ENCODE peak calls at places on chromosomes 4 and X, in nine cellular contexts. C is brain microvascular endothelial cell; M is HL-60; F is left lung; S is CD8-positive, alpha-beta T cell; X is A549; G is esophagus squamous epithelium; A is activated B cell treated with CpG ODN at 0.5 μM for 24 hours; Z is testis. V is an unnamed sample.

GRCh38 chr4:1238676-1239000 is 10.3 kb downstream of the CTBP1 start:
- DNase-seq in C (no peak), M (no peak), F (peak; percentile 54), S (no peak), X (no peak), G (no peak), A (no peak), Z (no peak), V (peak; percentile 32)

GRCh38 chr4:184384056-184384809 is 90.1 kb downstream of the IRF2 start:
- DNase-seq in C (peak; percentile 95), M (peak; percentile 51), F (no peak), S (no peak), X (no peak), G (peak; percentile 3), A (no peak), Z (peak; percentile 69), V (no peak)

GRCh38 chrX:153639177-153640044 is 7.6 kb upstream of the DUSP9 start:
- DNase-seq in C (no peak), M (no peak), F (no peak), S (no peak), X (no peak), G (no peak), A (no peak), Z (no peak), V (no peak)

GRCh38 chrX:9231491-9231890 is 197.6 kb upstream of the FAM9B start:
- DNase-seq in C (peak; percentile 3), M (no peak), F (no peak), S (no peak), X (peak; percentile 48), G (no peak), A (no peak), Z (no peak), V (no peak)

GRCh38 chrX:111006119-111006518 is 89.9 kb upstream of the PAK3 start:
- DNase-seq in C (no peak), M (peak; percentile 27), F (no peak), S (no peak), X (no peak), G (no peak), A (no peak), Z (no peak), V (no peak)

GRCh38 chrX:95325185-95325584 is 1359.5 kb upstream of the DIAPH2 start:
- DNase-seq in C (no peak), M (no peak), F (no peak), S (no peak), X (no peak), G (no peak), A (no peak), Z (no peak), V (no peak)

GRCh38 chr4:78776031-78776728 is at the start of gene BMP2K:
- DNase-seq in C (peak; percentile 41), M (peak; percentile 46), F (peak; percentile 96), S (peak; percentile 77), X (peak; percentile 39), G (peak; percentile 43), A (peak; percentile 92), Z (peak; percentile 84), V (peak; percentile 63)

GRCh38 chr4:105996845-105997244 is 101.6 kb downstream of the NPNT start:
- DNase-seq in C (no peak), M (no peak), F (no peak), S (no peak), X (no peak), G (no peak), A (no peak), Z (no peak), V (no peak)

GRCh38 chrX:47235691-47236103 is 2.9 kb downstream of the USP11 start:
- DNase-seq in C (no peak), M (no peak), F (no peak), S (no peak), X (no peak), G (no peak), A (no peak), Z (no peak), V (no peak)

GRCh38 chr4:2746891-2747695 is 9.0 kb downstream of the TNIP2 start:
- DNase-seq in C (no peak), M (no peak), F (peak; percentile 69), S (no peak), X (no peak), G (no peak), A (no peak), Z (no peak), V (no peak)

GRCh38 chr4:101118641-101119040 is 228.7 kb downstream of the PPP3CA start:
- DNase-seq in C (no peak), M (no peak), F (no peak), S (no peak), X (no peak), G (no peak), A (no peak), Z (no peak), V (no peak)

GRCh38 chrX:48076343-48076742 is 4.9 kb upstream of the ZNF630 start:
- DNase-seq in C (no peak), M (no peak), F (no peak), S (no peak), X (no peak), G (no peak), A (no peak), Z (no peak), V (no peak)

GRCh38 chr4:21827575-21827974 is 121.0 kb downstream of the KCNIP4 start:
- DNase-seq in C (no peak), M (no peak), F (no peak), S (no peak), X (no peak), G (no peak), A (no peak), Z (no peak), V (no peak)

GRCh38 chr4:821181-821591 is 4.7 kb downstream of the CPLX1 start:
- DNase-seq in C (no peak), M (no peak), F (no peak), S (no peak), X (no peak), G (no peak), A (no peak), Z (no peak), V (no peak)

GRCh38 chr4:7352486-7352885 is 82.2 kb downstream of the PSAPL1 start:
- DNase-seq in C (no peak), M (no peak), F (no peak), S (no peak), X (no peak), G (no peak), A (no peak), Z (no peak), V (no peak)

DNA sequence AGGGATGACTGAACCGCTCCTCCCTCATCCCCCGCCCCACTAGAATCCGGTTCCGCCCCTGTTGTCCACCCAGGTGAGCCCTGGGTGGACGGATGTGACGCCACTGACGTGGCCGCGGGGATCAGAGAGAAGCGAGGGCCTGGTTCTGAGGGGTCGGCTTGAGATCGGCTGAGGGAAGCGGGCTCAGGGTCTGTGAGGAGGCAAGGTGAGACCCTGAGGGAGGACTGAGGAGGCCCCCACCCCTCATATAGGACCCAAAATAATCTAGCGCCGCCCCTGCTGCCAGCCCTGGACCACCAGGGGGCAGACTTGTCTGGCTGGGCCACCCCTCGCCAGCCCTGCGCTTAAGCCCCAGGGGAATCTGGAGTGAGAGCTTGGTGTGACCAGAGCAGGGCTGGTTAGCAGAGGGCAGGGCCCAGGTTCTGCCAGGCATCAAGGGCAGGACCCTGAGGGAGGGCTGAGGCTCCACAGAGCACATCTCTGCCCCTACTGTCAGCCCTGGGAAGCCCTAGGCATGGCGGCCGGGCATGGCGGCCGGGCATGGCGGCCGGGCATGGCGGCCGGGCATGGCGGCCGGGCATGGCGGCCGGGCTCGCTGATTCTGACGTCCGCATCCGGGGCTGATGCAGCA is at the start of gene MAGEA8:
- DNase-seq in C (no peak), M (no peak), F (no peak), S (no peak), X (no peak), G (no peak), A (no peak), Z (peak; percentile 14), V (no peak)
- TF ChIP-seq CTCF in C (no peak), M (no peak), F (no peak), S (no peak), X (no peak), G (no peak), A (no peak), Z (no peak), V (peak; percentile 10)

DNA sequence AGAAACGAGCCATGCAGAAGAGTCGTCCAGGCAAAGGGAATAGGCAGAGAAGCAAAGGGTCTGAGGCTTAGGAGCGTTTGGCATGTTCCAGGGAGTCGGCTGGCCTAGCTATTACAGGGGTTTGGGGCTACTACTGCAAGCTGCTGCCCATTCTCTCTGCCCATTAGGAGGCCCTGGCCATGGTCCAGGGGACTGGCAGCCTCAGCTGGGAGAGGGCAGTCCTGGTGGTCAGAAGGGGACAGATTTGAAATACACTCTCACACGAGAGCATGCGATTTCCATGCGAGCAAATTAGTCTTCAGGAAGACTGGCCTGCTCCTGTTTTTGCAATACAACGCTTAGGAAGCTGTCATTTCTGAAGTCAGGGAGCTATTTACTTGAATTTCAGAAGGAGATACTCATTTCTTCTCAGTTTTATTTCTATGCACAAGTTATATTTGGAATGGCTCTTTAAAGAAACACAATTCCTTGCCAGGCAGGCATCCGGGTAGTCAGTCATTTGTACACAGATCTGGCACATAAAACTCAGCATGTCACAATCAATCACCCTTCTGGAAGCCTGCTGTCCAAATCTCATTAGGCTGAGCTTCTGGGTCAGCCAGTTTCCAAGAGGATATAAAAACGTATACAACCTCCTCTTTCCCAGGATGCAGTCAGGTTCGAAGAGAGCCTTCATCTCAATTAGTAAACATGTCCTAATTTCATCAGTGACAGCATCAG is 27.0 kb downstream of the PROM1 start:
- DNase-seq in C (no peak), M (no peak), F (no peak), S (no peak), X (no peak), G (no peak), A (no peak), Z (no peak), V (no peak)
- TF ChIP-seq CTCF in C (no peak), M (no peak), F (no peak), S (no peak), X (no peak), G (no peak), A (no peak), Z (no peak), V (no peak)

DNA sequence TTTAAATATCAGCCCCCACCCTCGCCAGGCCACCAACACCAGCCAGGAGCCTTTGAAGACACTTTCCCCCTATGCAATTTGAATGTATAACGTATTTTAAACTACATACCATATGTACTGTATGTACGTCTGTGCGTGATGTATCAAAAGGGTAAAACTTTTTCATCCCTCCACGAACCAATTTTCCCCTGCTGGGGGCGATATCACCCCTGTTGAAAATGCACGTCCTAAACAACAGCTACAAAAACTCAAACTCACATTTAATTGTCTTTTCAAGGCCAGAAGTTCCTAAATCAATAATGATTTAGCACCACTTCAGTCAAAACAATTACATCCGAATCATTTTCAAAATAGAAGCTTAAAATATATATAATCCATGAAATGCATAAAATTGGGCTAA is 1.4 kb downstream of the VEGFD start:
- DNase-seq in C (no peak), M (no peak), F (no peak), S (no peak), X (no peak), G (no peak), A (no peak), Z (no peak), V (no peak)
- TF ChIP-seq CTCF in C (peak; percentile 10), M (no peak), F (no peak), S (no peak), X (no peak), G (no peak), A (no peak), Z (no peak), V (no peak)

DNA sequence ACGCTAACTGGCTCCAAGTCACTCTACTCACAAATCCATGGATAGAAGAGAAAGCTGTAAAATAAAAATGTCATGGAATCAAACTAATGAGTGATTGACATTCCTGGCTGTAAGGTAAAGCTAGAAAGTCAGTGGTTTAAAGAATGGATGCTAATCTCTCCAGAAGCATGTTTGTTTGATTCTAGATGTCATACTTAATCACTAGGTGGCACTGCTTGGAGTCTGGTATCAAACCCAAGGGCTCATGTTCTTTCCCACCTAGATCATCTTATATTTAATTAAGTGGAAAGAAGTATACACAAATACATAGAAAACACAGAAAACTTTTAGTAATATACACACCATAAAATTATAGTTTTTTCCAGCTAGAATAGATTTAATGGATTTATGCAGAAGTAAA is 2666.6 kb downstream of the PCDH7 start:
- DNase-seq in C (no peak), M (no peak), F (no peak), S (no peak), X (no peak), G (no peak), A (no peak), Z (no peak), V (no peak)
- TF ChIP-seq CTCF in C (peak; percentile 39), M (no peak), F (no peak), S (no peak), X (no peak), G (no peak), A (no peak), Z (no peak), V (no peak)